ENCODE peak calls at places on chromosome 5, in four cellular contexts. A is adipocyte, X is sigmoid colon, P is left ventricle myocardium inferior. D is an unnamed sample.

GRCh38 chr5:154039458-154039829 is 677 bp downstream of the MFAP3 start:
- DNase-seq in A (no peak), X (no peak), P (no peak), D (no peak)

GRCh38 chr5:145225529-145225928 is 609.6 kb downstream of the PRELID2 start:
- DNase-seq in A (no peak), X (no peak), P (no peak), D (no peak)

GRCh38 chr5:62112689-62113220 is 193.3 kb upstream of the KIF2A start:
- DNase-seq in A (peak; percentile 64), X (no peak), P (no peak), D (no peak)

GRCh38 chr5:9337908-9338307 is 208.0 kb downstream of the SEMA5A start:
- DNase-seq in A (peak; percentile 80), X (no peak), P (no peak), D (no peak)

GRCh38 chr5:66546541-66546940 is 49.7 kb upstream of the MAST4 start:
- DNase-seq in A (no peak), X (no peak), P (no peak), D (no peak)

GRCh38 chr5:39080597-39081204 is 6.5 kb upstream of the RICTOR start:
- DNase-seq in A (peak; percentile 88), X (peak; percentile 81), P (no peak), D (no peak)

GRCh38 chr5:103444333-103445038 is 118.1 kb downstream of the NUDT12 start:
- DNase-seq in A (no peak), X (no peak), P (no peak), D (peak; percentile 70)

GRCh38 chr5:173575985-173576384 is 40.5 kb downstream of the BOD1 start:
- DNase-seq in A (no peak), X (no peak), P (no peak), D (no peak)

GRCh38 chr5:175596818-175597217 is 61.1 kb upstream of the HRH2 start:
- DNase-seq in A (no peak), X (no peak), P (no peak), D (no peak)

GRCh38 chr5:32100230-32100629 is 73.9 kb downstream of the GOLPH3 start:
- DNase-seq in A (peak; percentile 9), X (peak; percentile 79), P (no peak), D (no peak)

GRCh38 chr5:175657593-175658271 is at the start of gene HRH2:
- DNase-seq in A (peak; percentile 2), X (no peak), P (peak; percentile 53), D (no peak)

GRCh38 chr5:180438785-180439780 is 55.1 kb upstream of the CNOT6 start:
- DNase-seq in A (no peak), X (no peak), P (no peak), D (no peak)

GRCh38 chr5:172076783-172077244 is 70.4 kb upstream of the FBXW11 start:
- DNase-seq in A (peak; percentile 70), X (peak; percentile 28), P (no peak), D (no peak)

DNA sequence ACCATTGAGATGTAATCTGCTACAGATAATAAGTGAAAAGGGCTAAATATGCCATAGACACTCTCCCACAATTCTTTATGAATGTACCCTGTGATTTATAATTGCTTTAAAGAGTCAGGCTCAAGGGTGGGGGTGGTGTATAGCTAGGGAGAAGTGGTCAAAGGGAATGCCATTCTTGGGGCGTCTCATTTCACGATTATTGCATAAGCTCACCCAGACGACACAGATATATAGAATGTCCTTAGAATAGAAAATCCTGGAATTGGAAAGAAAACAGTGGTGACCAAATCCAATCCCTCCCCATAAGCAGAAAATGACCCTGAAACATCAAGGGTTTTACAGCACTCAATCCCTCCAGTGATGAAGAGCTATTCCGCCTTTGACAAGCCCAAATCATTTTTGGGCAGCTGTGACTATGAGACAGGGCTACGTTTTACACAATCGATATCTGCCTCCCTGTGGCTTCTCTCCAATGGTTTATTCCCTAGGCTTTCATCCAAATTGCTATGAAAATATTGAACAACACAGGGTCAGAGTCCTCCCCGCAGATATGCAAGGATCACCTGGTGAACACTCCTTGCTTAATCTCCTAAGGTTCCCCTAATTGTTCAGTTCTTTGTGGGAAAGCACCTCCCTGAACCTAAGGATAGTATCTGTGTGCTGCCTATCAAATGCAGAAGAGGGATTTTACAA is 145.1 kb upstream of the CDH6 start:
- DNase-seq in A (no peak), X (no peak), P (no peak), D (no peak)
- H3K4me1 ChIP-seq in A (no peaks in the 10 kb centered on the region), X (no peaks in the 10 kb centered on the region), P (peaks cover 4% of the 10 kb centered on the region), D (no peaks in the 10 kb centered on the region)

DNA sequence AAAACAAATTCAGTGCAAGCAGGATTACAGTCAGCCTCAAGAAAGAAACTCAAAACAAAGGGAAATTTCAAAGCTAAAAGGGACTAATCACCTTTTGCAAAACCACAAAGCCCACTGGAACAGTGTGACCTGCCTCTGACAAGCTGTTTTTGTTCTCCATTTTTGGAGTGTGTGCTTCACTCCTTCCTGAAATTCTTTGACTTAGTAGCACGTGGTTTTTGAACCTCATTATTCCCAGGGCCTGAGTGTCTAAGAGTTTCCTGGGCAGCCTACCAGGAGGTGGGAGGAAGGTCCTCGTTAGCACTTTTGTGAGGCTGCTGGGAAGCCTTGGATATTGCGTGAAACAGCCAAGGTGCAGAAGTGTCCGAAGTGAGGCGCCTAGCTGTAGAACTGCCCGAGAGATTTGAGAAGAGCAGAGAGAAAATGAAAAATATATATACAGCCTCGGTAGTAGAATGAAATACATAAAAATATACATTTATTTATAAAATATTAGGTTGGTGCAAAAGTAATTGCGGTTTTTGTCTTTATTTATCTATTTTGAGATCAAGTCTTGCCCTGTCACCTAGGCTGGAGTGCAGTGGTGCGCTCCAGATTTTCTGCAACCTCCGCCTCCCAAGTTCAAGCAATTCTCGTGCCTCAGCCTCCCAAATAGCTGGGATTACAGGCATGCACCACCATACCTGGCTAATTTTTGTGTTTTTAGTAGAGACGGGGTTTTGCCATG is 245.9 kb downstream of the MARCHF11 start:
- DNase-seq in A (no peak), X (no peak), P (no peak), D (no peak)
- H3K4me3 ChIP-seq in A (no peak overlapping the region), X (no peak overlapping the region), P (no peak overlapping the region), D (no peak overlapping the region)

DNA sequence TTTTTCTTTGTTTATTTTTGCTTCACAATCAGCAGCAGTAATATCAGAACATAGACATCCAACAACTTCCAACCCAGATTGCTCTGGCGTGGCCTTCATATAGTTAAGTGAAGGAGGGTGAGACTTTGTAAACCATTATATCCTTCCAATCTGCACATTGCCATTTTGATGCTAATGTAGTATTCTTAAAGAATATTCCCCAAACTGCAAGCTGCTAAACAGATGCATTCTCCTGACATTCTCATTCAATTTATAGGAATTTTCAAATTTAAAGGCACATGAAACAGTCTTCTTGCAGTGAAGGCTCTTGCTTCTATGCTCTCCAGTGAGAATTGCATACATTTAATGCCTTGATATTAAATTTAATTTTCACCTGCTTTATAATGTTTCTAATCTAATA is 181.2 kb upstream of the EDIL3 start:
- DNase-seq in A (no peak), X (no peak), P (no peak), D (no peak)
- H3K4me1 ChIP-seq in A (peaks cover 6% of the 10 kb centered on the region), X (no peaks in the 10 kb centered on the region), P (no peaks in the 10 kb centered on the region), D (no peaks in the 10 kb centered on the region)

GRCh38 chr5:139404484-139404840 is 573 bp upstream of the SPATA24 start:
- DNase-seq in A (no peak), X (no peak), P (no peak), D (no peak)
- H3K4me3 ChIP-seq in A (peak overlapping the region; percentile 80), X (peak overlapping the region; percentile 37), P (peak overlapping the region; percentile 66), D (peak overlapping the region; percentile 67)

GRCh38 chr5:139665626-139666025 is 17.5 kb downstream of the CXXC5 start:
- DNase-seq in A (no peak), X (no peak), P (no peak), D (no peak)
- H3K4me1 ChIP-seq in A (peaks cover 56% of the 10 kb centered on the region), X (peaks cover 74% of the 10 kb centered on the region), P (peaks cover 96% of the 10 kb centered on the region), D (peaks cover 39% of the 10 kb centered on the region)

DNA sequence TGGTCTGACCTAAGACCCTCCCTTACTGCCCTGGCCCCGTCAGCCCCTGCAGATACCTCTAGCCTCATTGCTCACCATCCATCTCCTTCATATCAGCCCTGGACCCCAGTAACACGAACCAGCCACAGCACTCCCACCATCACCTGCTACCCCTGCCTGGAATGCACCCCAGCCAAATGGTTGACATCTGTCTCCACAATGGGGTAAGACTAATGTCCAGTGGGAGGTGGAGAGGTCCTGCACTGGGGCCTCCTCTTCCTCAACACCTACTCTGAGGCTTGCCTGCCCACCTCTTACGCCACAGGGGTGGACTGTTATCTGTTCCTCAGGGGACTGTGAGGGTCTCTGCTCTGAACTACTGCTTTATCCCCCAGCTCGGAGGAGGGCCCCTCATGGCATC is 12.1 kb downstream of the CSF2 start:
- DNase-seq in A (no peak), X (peak; percentile 40), P (no peak), D (no peak)
- H3K4me3 ChIP-seq in A (no peak overlapping the region), X (no peak overlapping the region), P (no peak overlapping the region), D (no peak overlapping the region)

D was measured in PC-9.